ENCODE peak calls at places on chromosomes 6 and 20, in four cellular contexts. A is RKO; R is T-helper 1 cell; X is activated CD4-positive, alpha-beta T cell treated with anti-CD3 and anti-CD28 coated beads, Interleukin-2, amount 50 U/mL, for 1 hour. H is an unnamed sample.

GRCh38 chr6:136579800-136580199 is 29.6 kb upstream of the MAP7 start:
- DNase-seq in A (no peak), R (no peak), X (no peak), H (no peak)

GRCh38 chr20:24871429-24872213 is 77.4 kb upstream of the CST7 start:
- DNase-seq in A (no peak), R (no peak), X (no peak), H (no peak)

GRCh38 chr6:10278786-10279185 is 136.1 kb downstream of the TFAP2A start:
- DNase-seq in A (no peak), R (no peak), X (no peak), H (no peak)

GRCh38 chr6:39835856-39836442 is 43.8 kb downstream of the DAAM2 start:
- DNase-seq in A (no peak), R (no peak), X (no peak), H (no peak)

GRCh38 chr6:73062837-73063236 is 162.5 kb downstream of the KHDC1L start:
- DNase-seq in A (no peak), R (no peak), X (no peak), H (no peak)

GRCh38 chr20:19935842-19936241 is 81.3 kb upstream of the NAA20 start:
- DNase-seq in A (no peak), R (no peak), X (no peak), H (peak; percentile 42)

GRCh38 chr6:131825946-131826345 is 18.1 kb downstream of the ENPP1 start:
- DNase-seq in A (no peak), R (no peak), X (no peak), H (no peak)

GRCh38 chr20:44336086-44336485 is 757 bp upstream of the R3HDML start:
- DNase-seq in A (no peak), R (no peak), X (no peak), H (no peak)

GRCh38 chr6:160513836-160514235 is 150.2 kb downstream of the LPA start:
- DNase-seq in A (no peak), R (no peak), X (no peak), H (no peak)

H was measured in RWPE1.